ENCODE peak calls at places on chromosomes 12 and 14, in ten cellular contexts. One of them, this sample, is unnamed.

GRCh38 chr12:53595212-53595611 is 31.0 kb downstream of the ATF7 start:
- DNase-seq in uterus: no peak
- DNase-seq in ascending aorta: no peak
- DNase-seq in MM.1S: no peak
- DNase-seq in ovary: no peak
- DNase-seq in astrocyte: no peak
- DNase-seq in pancreas: no peak
- DNase-seq in A673: no peak
- DNase-seq in right lobe of liver: no peak
- DNase-seq in adrenal gland: no peak
- DNase-seq in this sample: no peak

GRCh38 chr12:127619869-127620769 is 646.9 kb upstream of the TMEM132C start:
- DNase-seq in uterus: no peak
- DNase-seq in ascending aorta: no peak
- DNase-seq in MM.1S: no peak
- DNase-seq in ovary: no peak
- DNase-seq in astrocyte: no peak
- DNase-seq in pancreas: no peak
- DNase-seq in A673: no peak
- DNase-seq in right lobe of liver: no peak
- DNase-seq in adrenal gland: no peak
- DNase-seq in this sample: no peak

GRCh38 chr12:112843272-112843671 is 51.7 kb downstream of the RPH3A start:
- DNase-seq in uterus: no peak
- DNase-seq in ascending aorta: no peak
- DNase-seq in MM.1S: no peak
- DNase-seq in ovary: no peak
- DNase-seq in astrocyte: no peak
- DNase-seq in pancreas: no peak
- DNase-seq in A673: peak; percentile 94
- DNase-seq in right lobe of liver: no peak
- DNase-seq in adrenal gland: no peak
- DNase-seq in this sample: no peak

GRCh38 chr14:70808402-70809237 is 693 bp downstream of the MAP3K9 start:
- DNase-seq in uterus: no peak
- DNase-seq in ascending aorta: no peak
- DNase-seq in MM.1S: peak; percentile 9
- DNase-seq in ovary: peak; percentile 52
- DNase-seq in astrocyte: no peak
- DNase-seq in pancreas: peak; percentile 69
- DNase-seq in A673: peak; percentile 32
- DNase-seq in right lobe of liver: peak; percentile 49
- DNase-seq in adrenal gland: peak; percentile 31
- DNase-seq in this sample: no peak

GRCh38 chr12:14710632-14711324 is 14.4 kb upstream of the GUCY2C start:
- DNase-seq in uterus: peak; percentile 55
- DNase-seq in ascending aorta: no peak
- DNase-seq in MM.1S: no peak
- DNase-seq in ovary: no peak
- DNase-seq in astrocyte: no peak
- DNase-seq in pancreas: no peak
- DNase-seq in A673: peak; percentile 22
- DNase-seq in right lobe of liver: no peak
- DNase-seq in adrenal gland: no peak
- DNase-seq in this sample: no peak

GRCh38 chr14:50862171-50862570 is 9.7 kb upstream of the ABHD12B start:
- DNase-seq in uterus: no peak
- DNase-seq in ascending aorta: no peak
- DNase-seq in MM.1S: no peak
- DNase-seq in ovary: no peak
- DNase-seq in astrocyte: no peak
- DNase-seq in pancreas: no peak
- DNase-seq in A673: no peak
- DNase-seq in right lobe of liver: no peak
- DNase-seq in adrenal gland: no peak
- DNase-seq in this sample: no peak

GRCh38 chr12:111720457-111720856 is 34.6 kb downstream of the ACAD10 start:
- DNase-seq in uterus: no peak
- DNase-seq in ascending aorta: no peak
- DNase-seq in MM.1S: no peak
- DNase-seq in ovary: no peak
- DNase-seq in astrocyte: no peak
- DNase-seq in pancreas: no peak
- DNase-seq in A673: no peak
- DNase-seq in right lobe of liver: no peak
- DNase-seq in adrenal gland: no peak
- DNase-seq in this sample: no peak

GRCh38 chr12:122099280-122099749 is 20.8 kb downstream of the MLXIP start:
- DNase-seq in uterus: no peak
- DNase-seq in ascending aorta: no peak
- DNase-seq in MM.1S: no peak
- DNase-seq in ovary: no peak
- DNase-seq in astrocyte: no peak
- DNase-seq in pancreas: peak; percentile 55
- DNase-seq in A673: no peak
- DNase-seq in right lobe of liver: no peak
- DNase-seq in adrenal gland: no peak
- DNase-seq in this sample: no peak

GRCh38 chr14:54127526-54127925 is 170.9 kb upstream of the BMP4 start:
- DNase-seq in uterus: no peak
- DNase-seq in ascending aorta: no peak
- DNase-seq in MM.1S: no peak
- DNase-seq in ovary: no peak
- DNase-seq in astrocyte: peak; percentile 52
- DNase-seq in pancreas: no peak
- DNase-seq in A673: no peak
- DNase-seq in right lobe of liver: no peak
- DNase-seq in adrenal gland: no peak
- DNase-seq in this sample: no peak

GRCh38 chr12:101616027-101616494 is 21.3 kb downstream of the MYBPC1 start:
- DNase-seq in uterus: peak; percentile 37
- DNase-seq in ascending aorta: no peak
- DNase-seq in MM.1S: no peak
- DNase-seq in ovary: no peak
- DNase-seq in astrocyte: no peak
- DNase-seq in pancreas: no peak
- DNase-seq in A673: peak; percentile 50
- DNase-seq in right lobe of liver: no peak
- DNase-seq in adrenal gland: peak; percentile 10
- DNase-seq in this sample: no peak

GRCh38 chr12:48764521-48764920 is 24.4 kb downstream of the ADCY6 start:
- DNase-seq in uterus: no peak
- DNase-seq in ascending aorta: no peak
- DNase-seq in MM.1S: peak; percentile 69
- DNase-seq in ovary: no peak
- DNase-seq in astrocyte: no peak
- DNase-seq in pancreas: no peak
- DNase-seq in A673: no peak
- DNase-seq in right lobe of liver: no peak
- DNase-seq in adrenal gland: no peak
- DNase-seq in this sample: no peak

GRCh38 chr12:49793620-49794019 is 34.6 kb downstream of the NCKAP5L start:
- DNase-seq in uterus: no peak
- DNase-seq in ascending aorta: no peak
- DNase-seq in MM.1S: no peak
- DNase-seq in ovary: peak; percentile 28
- DNase-seq in astrocyte: no peak
- DNase-seq in pancreas: no peak
- DNase-seq in A673: no peak
- DNase-seq in right lobe of liver: no peak
- DNase-seq in adrenal gland: no peak
- DNase-seq in this sample: no peak

DNA sequence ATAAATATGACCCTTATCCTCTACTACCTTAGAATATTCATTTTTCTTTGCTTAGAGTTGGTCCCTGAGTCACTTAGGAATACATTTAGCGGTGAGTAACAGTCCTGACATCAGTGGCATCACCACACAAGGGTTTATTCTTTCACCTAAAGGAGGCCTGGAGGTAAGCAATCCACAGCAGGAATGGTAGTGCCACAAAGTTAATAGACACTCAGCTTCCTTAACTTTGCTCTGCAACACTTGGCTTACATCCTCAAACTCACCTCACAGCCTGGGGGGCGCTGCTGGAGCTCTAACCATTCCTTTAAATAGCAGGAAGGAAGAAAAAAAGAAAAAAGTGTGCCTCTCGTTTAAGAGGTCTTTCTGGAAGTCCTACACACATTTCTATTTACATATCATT is 29.1 kb downstream of the BBOF1 start:
- DNase-seq in uterus: no peak
- DNase-seq in ascending aorta: no peak
- DNase-seq in MM.1S: no peak
- DNase-seq in ovary: no peak
- DNase-seq in astrocyte: peak; percentile 14
- DNase-seq in pancreas: no peak
- DNase-seq in A673: no peak
- DNase-seq in right lobe of liver: no peak
- DNase-seq in adrenal gland: no peak
- DNase-seq in this sample: no peak
- TF ChIP-seq CTCF in uterus: no peak
- TF ChIP-seq CTCF in ascending aorta: no peak
- TF ChIP-seq CTCF in MM.1S: no peak
- TF ChIP-seq CTCF in ovary: no peak
- TF ChIP-seq CTCF in astrocyte: peak; percentile 19
- TF ChIP-seq CTCF in pancreas: no peak
- TF ChIP-seq CTCF in A673: no peak
- TF ChIP-seq CTCF in right lobe of liver: no peak
- TF ChIP-seq CTCF in adrenal gland: no peak
- TF ChIP-seq CTCF in this sample: peak; percentile 37

GRCh38 chr14:51895425-51895824 is 35.0 kb downstream of the GNG2 start:
- DNase-seq in uterus: no peak
- DNase-seq in ascending aorta: no peak
- DNase-seq in MM.1S: no peak
- DNase-seq in ovary: no peak
- DNase-seq in astrocyte: no peak
- DNase-seq in pancreas: no peak
- DNase-seq in A673: no peak
- DNase-seq in right lobe of liver: no peak
- DNase-seq in adrenal gland: no peak
- DNase-seq in this sample: no peak

GRCh38 chr14:51884086-51884927 is 23.9 kb downstream of the GNG2 start:
- DNase-seq in uterus: no peak
- DNase-seq in ascending aorta: no peak
- DNase-seq in MM.1S: no peak
- DNase-seq in ovary: no peak
- DNase-seq in astrocyte: peak; percentile 82
- DNase-seq in pancreas: no peak
- DNase-seq in A673: peak; percentile 10
- DNase-seq in right lobe of liver: no peak
- DNase-seq in adrenal gland: no peak
- DNase-seq in this sample: peak; percentile 67

DNA sequence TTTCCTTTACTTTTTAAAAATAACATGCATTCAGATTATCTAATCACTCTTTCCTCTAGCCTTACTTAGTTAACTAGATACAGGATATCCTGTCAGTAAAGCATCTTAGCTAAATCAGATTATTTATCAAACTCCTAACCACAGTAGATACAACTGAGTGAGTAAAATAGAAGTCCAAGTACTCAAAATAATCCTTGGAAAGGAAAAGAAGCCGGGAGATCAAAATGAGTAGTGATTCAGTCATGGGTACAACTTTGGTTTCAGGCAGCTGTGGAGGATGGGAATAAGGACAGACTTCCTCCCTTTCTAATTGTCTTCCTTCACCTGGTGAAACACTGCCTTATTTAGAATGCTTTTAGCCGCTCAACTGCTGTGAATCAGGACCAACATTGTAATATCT is 29.4 kb downstream of the GNG2 start:
- DNase-seq in uterus: no peak
- DNase-seq in ascending aorta: no peak
- DNase-seq in MM.1S: no peak
- DNase-seq in ovary: no peak
- DNase-seq in astrocyte: peak; percentile 59
- DNase-seq in pancreas: no peak
- DNase-seq in A673: no peak
- DNase-seq in right lobe of liver: no peak
- DNase-seq in adrenal gland: no peak
- DNase-seq in this sample: no peak
- H3K27ac ChIP-seq in uterus: no peak overlapping the region
- H3K27ac ChIP-seq in ascending aorta: no peak overlapping the region
- H3K27ac ChIP-seq in MM.1S: no peak overlapping the region
- H3K27ac ChIP-seq in ovary: no peak overlapping the region
- H3K27ac ChIP-seq in astrocyte: no peak overlapping the region
- H3K27ac ChIP-seq in pancreas: no peak overlapping the region
- H3K27ac ChIP-seq in A673: no peak overlapping the region
- H3K27ac ChIP-seq in right lobe of liver: no peak overlapping the region
- H3K27ac ChIP-seq in adrenal gland: no peak overlapping the region
- H3K27ac ChIP-seq in this sample: no peak overlapping the region

GRCh38 chr12:107610030-107610859 is 75.4 kb upstream of the PWP1 start:
- DNase-seq in uterus: no peak
- DNase-seq in ascending aorta: no peak
- DNase-seq in MM.1S: peak; percentile 44
- DNase-seq in ovary: no peak
- DNase-seq in astrocyte: peak; percentile 13
- DNase-seq in pancreas: no peak
- DNase-seq in A673: peak; percentile 58
- DNase-seq in right lobe of liver: no peak
- DNase-seq in adrenal gland: peak; percentile 25
- DNase-seq in this sample: peak; percentile 23
- TF ChIP-seq CTCF in uterus: no peak
- TF ChIP-seq CTCF in ascending aorta: no peak
- TF ChIP-seq CTCF in MM.1S: peak; percentile 64
- TF ChIP-seq CTCF in ovary: no peak
- TF ChIP-seq CTCF in astrocyte: peak; percentile 76
- TF ChIP-seq CTCF in pancreas: no peak
- TF ChIP-seq CTCF in A673: peak; percentile 80
- TF ChIP-seq CTCF in right lobe of liver: peak; percentile 64
- TF ChIP-seq CTCF in adrenal gland: peak; percentile 41
- TF ChIP-seq CTCF in this sample: peak; percentile 95

GRCh38 chr12:92360543-92360942 is 214.9 kb upstream of the BTG1 start:
- DNase-seq in uterus: no peak
- DNase-seq in ascending aorta: no peak
- DNase-seq in MM.1S: peak; percentile 55
- DNase-seq in ovary: no peak
- DNase-seq in astrocyte: no peak
- DNase-seq in pancreas: no peak
- DNase-seq in A673: no peak
- DNase-seq in right lobe of liver: no peak
- DNase-seq in adrenal gland: no peak
- DNase-seq in this sample: no peak
- H3K27ac ChIP-seq in uterus: no peak overlapping the region
- H3K27ac ChIP-seq in ascending aorta: no peak overlapping the region
- H3K27ac ChIP-seq in MM.1S: no peak overlapping the region
- H3K27ac ChIP-seq in ovary: no peak overlapping the region
- H3K27ac ChIP-seq in astrocyte: no peak overlapping the region
- H3K27ac ChIP-seq in pancreas: no peak overlapping the region
- H3K27ac ChIP-seq in A673: no peak overlapping the region
- H3K27ac ChIP-seq in right lobe of liver: no peak overlapping the region
- H3K27ac ChIP-seq in adrenal gland: no peak overlapping the region
- H3K27ac ChIP-seq in this sample: no peak overlapping the region

This sample was measured in AG04450.